ENCODE peak calls at places on chromosomes 4 and X, in four cellular contexts. F, D, L and I are unnamed samples. For H3K4me1, the result is how much of the 10 kb centered on the place peaks cover.

GRCh38 chrX:120021927-120022326 is 55.6 kb downstream of the RHOXF2B start:
- DNase-seq in F (no peak), D (no peak), L (peak), I (no peak)

GRCh38 chr4:154491731-154492249 is at the start of gene DCHS2:
- DNase-seq in F (peak), D (peak), L (peak), I (peak)

GRCh38 chr4:174582463-174582862 is 60.2 kb upstream of the HPGD start:
- DNase-seq in D (no peak), L (no peak), F (no peak), I (no peak)

GRCh38 chr4:1209821-1210220 is 37.4 kb upstream of the SPON2 start:
- DNase-seq in F (peak), D (peak), L (peak), I (peak)

GRCh38 chr4:63563288-63564014 is 845.8 kb downstream of the TECRL start:
- DNase-seq in L (no peak), F (no peak), D (no peak), I (peak)

GRCh38 chrX:65821721-65822496 is 154.5 kb downstream of the MSN start:
- DNase-seq in F (peak), L (no peak), D (peak), I (peak)

GRCh38 chr4:186946682-186947294 is 223.1 kb upstream of the FAT1 start:
- DNase-seq in D (no peak), L (peak), F (no peak), I (peak)

GRCh38 chr4:152090543-152090942 is 329.7 kb upstream of the GATB start:
- DNase-seq in L (no peak), D (peak), F (peak), I (peak)

GRCh38 chr4:101136373-101137370 is 210.7 kb downstream of the PPP3CA start:
- DNase-seq in L (no peak), F (no peak), D (no peak), I (no peak)

GRCh38 chr4:25575581-25575980 is 80.1 kb upstream of the SLC34A2 start:
- DNase-seq in L (no peak), F (no peak), D (no peak), I (no peak)

GRCh38 chr4:113635739-113636437 is 125.7 kb downstream of the CAMK2D start:
- DNase-seq in F (no peak), L (no peak), D (peak), I (no peak)

GRCh38 chr4:68864438-68865177 is 48.8 kb downstream of the UGT2B10 start:
- DNase-seq in D (no peak), L (peak), F (no peak), I (no peak)

GRCh38 chr4:82903737-82904136 is 3.2 kb downstream of the THAP9 start:
- DNase-seq in F (no peak), L (no peak), D (no peak), I (no peak)

GRCh38 chr4:130712038-130712437 is 1616.1 kb downstream of the C4orf33 start:
- DNase-seq in D (no peak), L (no peak), F (no peak), I (no peak)

GRCh38 chrX:16718824-16719333 is 533 bp upstream of the SYAP1 start:
- DNase-seq in F (no peak), D (no peak), L (no peak), I (no peak)

GRCh38 chr4:84167579-84167978 is 331.5 kb downstream of the NKX6-1 start:
- DNase-seq in F (no peak), L (no peak), D (no peak), I (peak)

GRCh38 chr4:182695842-182696241 is 221.3 kb downstream of the DCTD start:
- DNase-seq in L (no peak), D (no peak), F (no peak), I (no peak)

GRCh38 chr4:123398151-123398802 is 1.7 kb downstream of the SPRY1 start:
- DNase-seq in F (peak), L (peak), D (peak), I (peak)

GRCh38 chrX:65463550-65463949 is 71.0 kb downstream of the LAS1L start:
- DNase-seq in D (no peak), L (no peak), F (no peak), I (peak)

GRCh38 chr4:126251169-126251568 is 936.4 kb downstream of the FAT4 start:
- DNase-seq in L (no peak), F (no peak), D (no peak), I (no peak)

GRCh38 chrX:3346436-3347329 is at the start of gene MXRA5:
- DNase-seq in L (no peak), F (peak), D (peak), I (peak)

DNA sequence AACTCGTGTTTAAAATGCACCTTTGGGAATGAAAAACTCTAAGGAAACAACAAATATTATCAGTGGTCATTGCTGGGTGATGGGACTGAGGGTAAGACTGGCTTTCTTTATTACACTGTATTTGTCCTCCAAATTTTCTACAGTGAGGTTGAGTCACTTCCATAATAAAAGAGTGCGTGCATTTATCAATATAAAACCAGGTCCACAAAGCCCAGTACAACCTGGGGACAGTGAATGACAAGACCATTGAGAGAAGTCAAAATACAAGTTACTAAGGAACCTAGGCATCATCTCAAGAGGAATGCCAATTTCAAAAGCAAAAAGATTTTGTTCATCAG is 76.4 kb downstream of the MAGED4 start:
- DNase-seq in F (no peak), L (peak), D (no peak), I (no peak)
- H3K4me3 ChIP-seq in F (peak), L (peak), D (peak), I (peak)

GRCh38 chr4:184826315-184827266 is 823 bp upstream of the ACSL1 start:
- DNase-seq in F (peak), L (peak), D (peak), I (peak)

GRCh38 chr4:184825394-184826314 is at the start of gene ACSL1:
- DNase-seq in D (peak), L (peak), F (peak), I (peak)

GRCh38 chr4:184822356-184822755 is 3.4 kb downstream of the ACSL1 start:
- DNase-seq in F (no peak), L (no peak), D (no peak), I (no peak)

GRCh38 chr4:184824081-184824775 is 1.5 kb downstream of the ACSL1 start:
- DNase-seq in F (no peak), D (no peak), L (no peak), I (no peak)

DNA sequence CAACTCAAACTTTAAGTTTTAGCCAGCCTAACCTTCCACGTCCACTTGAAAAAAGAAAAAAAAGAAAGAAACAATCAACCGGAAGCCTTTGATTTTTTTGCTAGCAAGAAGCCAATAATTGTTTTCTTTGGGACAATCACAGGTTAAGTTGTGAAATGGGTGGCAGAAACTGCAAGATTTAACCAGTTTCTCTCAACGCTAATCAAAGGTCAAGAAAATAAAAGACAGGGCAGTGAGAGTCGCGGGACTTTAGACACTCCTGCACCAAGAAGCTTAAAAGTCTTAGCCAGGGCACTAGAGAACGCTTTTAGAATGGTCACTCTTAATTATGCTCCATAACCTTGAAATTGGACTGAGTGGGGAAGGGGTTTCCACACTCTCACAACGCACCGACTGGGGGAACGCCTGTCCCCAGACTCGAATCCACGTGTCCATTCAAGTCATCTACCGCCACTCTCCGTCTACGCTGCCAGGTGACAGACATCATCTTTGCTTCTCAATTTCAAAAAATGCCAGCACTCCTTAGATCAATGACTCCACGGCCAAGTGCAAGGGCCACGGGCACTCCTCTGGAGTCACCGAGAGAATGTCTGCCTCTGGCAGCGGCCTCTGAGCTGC is 883 bp downstream of the ACSL1 start:
- DNase-seq in L (no peak), D (no peak), F (no peak), I (no peak)
- H3K4me1 ChIP-seq in L (under half), D (under half), F (under half), I (under half)

GRCh38 chr4:173051697-173052096 is 116.9 kb upstream of the GALNT7 start:
- DNase-seq in F (no peak), L (no peak), D (no peak), I (peak)
- H3K4me3 ChIP-seq in F (peak), L (no peak), D (peak), I (no peak)

DNA sequence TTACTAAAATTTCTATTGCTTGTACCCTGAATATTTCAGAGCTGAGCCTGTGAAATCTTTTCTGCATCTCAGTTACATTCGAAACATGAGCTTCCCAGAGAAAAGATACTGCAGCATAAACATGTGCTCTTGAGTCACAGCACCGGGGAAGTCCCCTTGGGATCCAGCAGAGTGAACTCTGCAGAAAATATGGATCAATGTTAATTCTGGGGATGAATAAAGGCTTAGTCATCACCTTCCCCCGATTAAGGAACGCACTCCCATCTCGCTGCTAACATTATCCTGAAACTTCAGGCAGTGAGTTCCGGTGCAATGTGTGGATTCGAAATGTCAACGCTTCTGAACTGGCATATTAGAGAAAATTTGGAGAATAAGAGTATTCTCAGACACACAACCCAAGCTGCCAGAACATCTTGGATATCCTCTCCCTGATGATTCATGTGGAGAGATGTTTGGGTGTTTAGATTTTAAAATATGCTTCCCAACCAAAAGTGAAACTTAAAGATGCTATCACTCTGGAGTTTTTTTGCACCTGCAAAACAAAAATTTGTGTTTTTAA is 90.8 kb downstream of the IRF2 start:
- DNase-seq in D (no peak), F (no peak), L (no peak), I (peak)
- H3K4me1 ChIP-seq in D (half or more), F (half or more), L (under half), I (under half)

GRCh38 chr4:48594185-48594584 is 104.1 kb downstream of the ZAR1 start:
- DNase-seq in F (peak), L (no peak), D (peak), I (peak)

GRCh38 chr4:48591372-48591771 is 101.3 kb downstream of the ZAR1 start:
- DNase-seq in D (no peak), L (no peak), F (no peak), I (peak)

GRCh38 chr4:48590884-48591283 is 100.8 kb downstream of the ZAR1 start:
- DNase-seq in F (no peak), L (no peak), D (no peak), I (no peak)

GRCh38 chr4:48602222-48602621 is 112.2 kb downstream of the ZAR1 start:
- DNase-seq in F (no peak), L (no peak), D (no peak), I (no peak)

GRCh38 chr4:48596336-48596735 is 106.3 kb downstream of the ZAR1 start:
- DNase-seq in L (no peak), F (no peak), D (no peak), I (no peak)
- H3K4me3 ChIP-seq in L (no peak), F (no peak), D (no peak), I (no peak)

DNA sequence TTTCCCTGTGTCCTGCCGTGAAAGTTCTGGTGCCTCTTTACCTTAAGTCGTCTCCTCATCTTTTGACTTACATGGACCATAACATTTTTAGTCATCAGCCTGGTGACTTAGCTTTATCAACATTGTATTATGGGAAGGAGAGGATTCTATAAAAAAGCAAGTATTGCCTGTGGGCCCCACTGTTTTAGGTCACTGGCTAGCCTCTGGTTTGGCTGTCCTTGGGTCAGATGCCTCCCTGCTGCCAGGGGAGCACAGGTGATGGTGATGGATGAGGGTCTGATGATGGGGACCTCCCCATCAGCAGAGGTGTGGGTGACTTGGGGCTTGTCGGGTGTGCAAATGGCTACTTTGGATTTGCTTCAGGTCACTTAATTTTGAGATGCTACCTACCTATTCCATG is 51.8 kb downstream of the FAM193A start:
- DNase-seq in L (no peak), D (no peak), F (no peak), I (no peak)
- H3K4me1 ChIP-seq in L (under half), D (half or more), F (half or more), I (under half)

DNA sequence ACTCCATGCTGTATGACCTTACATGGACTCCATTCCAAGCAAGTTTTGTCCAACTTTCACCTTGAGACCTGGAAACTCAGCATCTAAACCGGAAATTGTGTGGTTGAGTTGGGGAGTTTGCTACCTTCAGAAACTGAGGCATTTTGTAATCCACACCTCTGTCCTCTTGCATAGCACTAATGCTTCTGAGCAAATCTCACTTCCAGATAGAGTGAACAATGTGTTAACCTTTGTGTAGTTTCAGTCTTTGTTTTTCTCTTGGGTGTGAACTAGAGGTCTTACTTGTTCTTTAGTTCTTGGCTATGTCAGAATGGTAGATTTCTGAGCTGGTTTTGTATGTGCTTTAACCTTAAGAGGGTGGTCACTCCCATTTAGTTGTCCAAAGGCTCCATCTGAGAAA is 48.1 kb upstream of the TCEAL2 start:
- DNase-seq in F (no peak), D (no peak), L (no peak), I (no peak)
- H3K4me3 ChIP-seq in F (no peak), D (no peak), L (no peak), I (no peak)

DNA sequence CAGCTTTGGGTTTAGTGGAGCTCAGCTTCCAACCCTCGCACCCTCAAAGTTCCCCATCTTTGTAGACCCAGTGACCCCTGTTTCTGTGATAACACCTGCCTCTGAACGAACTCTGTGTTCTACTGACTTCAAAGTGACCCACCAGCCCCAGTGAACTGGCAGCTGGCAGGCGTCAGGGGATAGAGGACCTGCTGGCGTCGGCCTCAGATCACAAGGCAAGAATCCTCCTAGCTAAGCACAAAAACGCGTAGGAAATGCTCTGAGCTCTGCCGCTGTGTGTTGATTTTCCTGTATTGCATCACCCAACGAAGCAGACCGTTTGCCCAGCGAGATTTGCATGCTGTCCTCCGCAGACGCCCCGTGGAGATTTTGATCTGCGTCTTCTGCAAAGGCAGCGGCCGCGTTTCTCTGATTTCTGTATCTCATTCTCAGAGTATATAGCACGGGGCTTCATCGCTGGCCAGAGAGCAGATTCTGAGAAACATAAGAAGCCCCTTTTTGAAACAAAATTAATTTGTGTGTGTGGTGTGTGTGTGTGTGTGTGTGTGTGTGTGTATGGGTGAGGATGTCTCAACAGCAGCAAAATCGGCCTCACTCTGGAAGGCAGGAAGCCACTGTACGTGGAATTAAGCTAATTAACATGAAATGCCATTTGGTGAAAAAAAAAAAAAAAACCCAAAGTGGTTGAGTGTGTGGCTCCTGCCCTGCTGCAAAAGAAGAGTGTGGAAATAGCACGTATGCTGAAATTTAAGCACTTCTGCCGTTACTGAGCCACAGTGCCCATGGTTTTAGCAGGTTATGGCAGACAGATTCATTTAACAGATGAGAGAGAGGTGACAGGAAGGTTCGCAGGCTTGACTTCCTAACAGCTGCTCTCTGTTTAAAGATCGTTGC is 29.2 kb upstream of the ASMTL start:
- DNase-seq in D (peak), L (no peak), F (peak), I (peak)
- H3K4me1 ChIP-seq in D (under half), L (under half), F (under half), I (under half)